ENCODE peak calls at places on chromosomes 12 and 14, in five cellular contexts. One of them, this sample, is unnamed.

GRCh38 chr12:67766370-67766769 is 117.8 kb downstream of the DYRK2 start:
- DNase-seq in stimulated activated CD8-positive, alpha-beta memory T cell treated with anti-CD3 and anti-CD28 coated beads, Interleukin-2, amount 100 ng/mL, for 48 hours: no peak
- DNase-seq in epithelial cell of esophagus: peak
- DNase-seq in activated T-cell treated with anti-CD3 and anti-CD28 coated beads for 1 hour: no peak
- DNase-seq in NCI-H2107: no peak
- DNase-seq in this sample: peak

GRCh38 chr12:2613674-2614073 is 181.1 kb upstream of the FKBP4 start:
- DNase-seq in stimulated activated CD8-positive, alpha-beta memory T cell treated with anti-CD3 and anti-CD28 coated beads, Interleukin-2, amount 100 ng/mL, for 48 hours: peak
- DNase-seq in epithelial cell of esophagus: peak
- DNase-seq in activated T-cell treated with anti-CD3 and anti-CD28 coated beads for 1 hour: no peak
- DNase-seq in NCI-H2107: no peak
- DNase-seq in this sample: peak

GRCh38 chr14:39432619-39433451 is 602 bp upstream of the FBXO33 start:
- DNase-seq in stimulated activated CD8-positive, alpha-beta memory T cell treated with anti-CD3 and anti-CD28 coated beads, Interleukin-2, amount 100 ng/mL, for 48 hours: peak
- DNase-seq in epithelial cell of esophagus: peak
- DNase-seq in activated T-cell treated with anti-CD3 and anti-CD28 coated beads for 1 hour: peak
- DNase-seq in NCI-H2107: peak
- DNase-seq in this sample: peak

GRCh38 chr12:118059645-118060275 is 1.2 kb downstream of the WSB2 start:
- DNase-seq in stimulated activated CD8-positive, alpha-beta memory T cell treated with anti-CD3 and anti-CD28 coated beads, Interleukin-2, amount 100 ng/mL, for 48 hours: no peak
- DNase-seq in epithelial cell of esophagus: no peak
- DNase-seq in activated T-cell treated with anti-CD3 and anti-CD28 coated beads for 1 hour: no peak
- DNase-seq in NCI-H2107: no peak
- DNase-seq in this sample: no peak

GRCh38 chr14:103628684-103629502 is at the start of gene KLC1:
- DNase-seq in stimulated activated CD8-positive, alpha-beta memory T cell treated with anti-CD3 and anti-CD28 coated beads, Interleukin-2, amount 100 ng/mL, for 48 hours: peak
- DNase-seq in epithelial cell of esophagus: peak
- DNase-seq in activated T-cell treated with anti-CD3 and anti-CD28 coated beads for 1 hour: peak
- DNase-seq in NCI-H2107: peak
- DNase-seq in this sample: no peak

GRCh38 chr14:24347140-24347539 is 7.3 kb upstream of the RIPK3 start:
- DNase-seq in stimulated activated CD8-positive, alpha-beta memory T cell treated with anti-CD3 and anti-CD28 coated beads, Interleukin-2, amount 100 ng/mL, for 48 hours: no peak
- DNase-seq in epithelial cell of esophagus: no peak
- DNase-seq in activated T-cell treated with anti-CD3 and anti-CD28 coated beads for 1 hour: no peak
- DNase-seq in NCI-H2107: no peak
- DNase-seq in this sample: no peak

GRCh38 chr12:110531741-110532333 is 29.7 kb downstream of the RAD9B start:
- DNase-seq in stimulated activated CD8-positive, alpha-beta memory T cell treated with anti-CD3 and anti-CD28 coated beads, Interleukin-2, amount 100 ng/mL, for 48 hours: no peak
- DNase-seq in epithelial cell of esophagus: peak
- DNase-seq in activated T-cell treated with anti-CD3 and anti-CD28 coated beads for 1 hour: no peak
- DNase-seq in NCI-H2107: peak
- DNase-seq in this sample: peak

GRCh38 chr12:57270966-57271470 is 20.0 kb upstream of the STAC3 start:
- DNase-seq in stimulated activated CD8-positive, alpha-beta memory T cell treated with anti-CD3 and anti-CD28 coated beads, Interleukin-2, amount 100 ng/mL, for 48 hours: no peak
- DNase-seq in epithelial cell of esophagus: no peak
- DNase-seq in activated T-cell treated with anti-CD3 and anti-CD28 coated beads for 1 hour: no peak
- DNase-seq in NCI-H2107: no peak
- DNase-seq in this sample: no peak

GRCh38 chr12:54159140-54159539 is 29.6 kb downstream of the SMUG1 start:
- DNase-seq in stimulated activated CD8-positive, alpha-beta memory T cell treated with anti-CD3 and anti-CD28 coated beads, Interleukin-2, amount 100 ng/mL, for 48 hours: peak
- DNase-seq in epithelial cell of esophagus: peak
- DNase-seq in activated T-cell treated with anti-CD3 and anti-CD28 coated beads for 1 hour: no peak
- DNase-seq in NCI-H2107: peak
- DNase-seq in this sample: peak

GRCh38 chr14:73492661-73493060 is 1.9 kb downstream of the RIOX1 start:
- DNase-seq in stimulated activated CD8-positive, alpha-beta memory T cell treated with anti-CD3 and anti-CD28 coated beads, Interleukin-2, amount 100 ng/mL, for 48 hours: no peak
- DNase-seq in epithelial cell of esophagus: no peak
- DNase-seq in activated T-cell treated with anti-CD3 and anti-CD28 coated beads for 1 hour: no peak
- DNase-seq in NCI-H2107: no peak
- DNase-seq in this sample: no peak

GRCh38 chr12:95201056-95201670 is 16.1 kb downstream of the FGD6 start:
- DNase-seq in stimulated activated CD8-positive, alpha-beta memory T cell treated with anti-CD3 and anti-CD28 coated beads, Interleukin-2, amount 100 ng/mL, for 48 hours: no peak
- DNase-seq in epithelial cell of esophagus: peak
- DNase-seq in activated T-cell treated with anti-CD3 and anti-CD28 coated beads for 1 hour: no peak
- DNase-seq in NCI-H2107: no peak
- DNase-seq in this sample: peak

GRCh38 chr14:92143962-92144361 is 22.2 kb downstream of the CPSF2 start:
- DNase-seq in stimulated activated CD8-positive, alpha-beta memory T cell treated with anti-CD3 and anti-CD28 coated beads, Interleukin-2, amount 100 ng/mL, for 48 hours: no peak
- DNase-seq in epithelial cell of esophagus: no peak
- DNase-seq in activated T-cell treated with anti-CD3 and anti-CD28 coated beads for 1 hour: no peak
- DNase-seq in NCI-H2107: no peak
- DNase-seq in this sample: no peak

GRCh38 chr12:112285600-112286401 is 96.4 kb downstream of the HECTD4 start:
- DNase-seq in stimulated activated CD8-positive, alpha-beta memory T cell treated with anti-CD3 and anti-CD28 coated beads, Interleukin-2, amount 100 ng/mL, for 48 hours: no peak
- DNase-seq in epithelial cell of esophagus: no peak
- DNase-seq in activated T-cell treated with anti-CD3 and anti-CD28 coated beads for 1 hour: no peak
- DNase-seq in NCI-H2107: no peak
- DNase-seq in this sample: no peak

GRCh38 chr14:21978184-21978998 is 304.8 kb upstream of the OR4E1 start:
- DNase-seq in stimulated activated CD8-positive, alpha-beta memory T cell treated with anti-CD3 and anti-CD28 coated beads, Interleukin-2, amount 100 ng/mL, for 48 hours: no peak
- DNase-seq in epithelial cell of esophagus: peak
- DNase-seq in activated T-cell treated with anti-CD3 and anti-CD28 coated beads for 1 hour: peak
- DNase-seq in NCI-H2107: no peak
- DNase-seq in this sample: no peak

GRCh38 chr14:91237219-91237618 is 7.3 kb downstream of the GPR68 start:
- DNase-seq in stimulated activated CD8-positive, alpha-beta memory T cell treated with anti-CD3 and anti-CD28 coated beads, Interleukin-2, amount 100 ng/mL, for 48 hours: no peak
- DNase-seq in epithelial cell of esophagus: peak
- DNase-seq in activated T-cell treated with anti-CD3 and anti-CD28 coated beads for 1 hour: no peak
- DNase-seq in NCI-H2107: no peak
- DNase-seq in this sample: no peak

GRCh38 chr14:45699451-45699850 is 446.4 kb upstream of the MIS18BP1 start:
- DNase-seq in stimulated activated CD8-positive, alpha-beta memory T cell treated with anti-CD3 and anti-CD28 coated beads, Interleukin-2, amount 100 ng/mL, for 48 hours: no peak
- DNase-seq in epithelial cell of esophagus: peak
- DNase-seq in activated T-cell treated with anti-CD3 and anti-CD28 coated beads for 1 hour: no peak
- DNase-seq in NCI-H2107: no peak
- DNase-seq in this sample: no peak

GRCh38 chr12:118541945-118542344 is 165.6 kb downstream of the SUDS3 start:
- DNase-seq in stimulated activated CD8-positive, alpha-beta memory T cell treated with anti-CD3 and anti-CD28 coated beads, Interleukin-2, amount 100 ng/mL, for 48 hours: no peak
- DNase-seq in epithelial cell of esophagus: no peak
- DNase-seq in activated T-cell treated with anti-CD3 and anti-CD28 coated beads for 1 hour: no peak
- DNase-seq in NCI-H2107: no peak
- DNase-seq in this sample: no peak

GRCh38 chr12:14741153-14741552 is 44.8 kb upstream of the GUCY2C start:
- DNase-seq in stimulated activated CD8-positive, alpha-beta memory T cell treated with anti-CD3 and anti-CD28 coated beads, Interleukin-2, amount 100 ng/mL, for 48 hours: no peak
- DNase-seq in epithelial cell of esophagus: no peak
- DNase-seq in activated T-cell treated with anti-CD3 and anti-CD28 coated beads for 1 hour: no peak
- DNase-seq in NCI-H2107: no peak
- DNase-seq in this sample: no peak

GRCh38 chr12:15634010-15634676 is 155.0 kb downstream of the EPS8 start:
- DNase-seq in stimulated activated CD8-positive, alpha-beta memory T cell treated with anti-CD3 and anti-CD28 coated beads, Interleukin-2, amount 100 ng/mL, for 48 hours: no peak
- DNase-seq in epithelial cell of esophagus: no peak
- DNase-seq in activated T-cell treated with anti-CD3 and anti-CD28 coated beads for 1 hour: no peak
- DNase-seq in NCI-H2107: no peak
- DNase-seq in this sample: no peak

GRCh38 chr12:24175949-24176348 is 226.5 kb upstream of the SOX5 start:
- DNase-seq in stimulated activated CD8-positive, alpha-beta memory T cell treated with anti-CD3 and anti-CD28 coated beads, Interleukin-2, amount 100 ng/mL, for 48 hours: no peak
- DNase-seq in epithelial cell of esophagus: no peak
- DNase-seq in activated T-cell treated with anti-CD3 and anti-CD28 coated beads for 1 hour: no peak
- DNase-seq in NCI-H2107: no peak
- DNase-seq in this sample: no peak

GRCh38 chr12:129902371-129903091 is 1.3 kb downstream of the TMEM132D start:
- DNase-seq in stimulated activated CD8-positive, alpha-beta memory T cell treated with anti-CD3 and anti-CD28 coated beads, Interleukin-2, amount 100 ng/mL, for 48 hours: no peak
- DNase-seq in epithelial cell of esophagus: no peak
- DNase-seq in activated T-cell treated with anti-CD3 and anti-CD28 coated beads for 1 hour: no peak
- DNase-seq in NCI-H2107: peak
- DNase-seq in this sample: no peak